ENCODE peak calls at places on chromosomes 7 and 10, in eight cellular contexts. One of them, this sample, is unnamed.

GRCh38 chr10:99534939-99535763 is 2.4 kb downstream of the NKX2-3 start:
- DNase-seq in dorsolateral prefrontal cortex: no peak
- DNase-seq in activated CD8-positive, alpha-beta memory T cell treated with anti-CD3 and anti-CD28 coated beads for 48 hours: no peak
- DNase-seq in Caco-2: peak; percentile 63
- DNase-seq in posterior cingulate gyrus: no peak
- DNase-seq in RCC 7860: no peak
- DNase-seq in occipital lobe: no peak
- DNase-seq in activated T-helper 1 cell treated with anti-CD3 and anti-CD28 coated beads, Interleukin-2, amount 50 U/mL, for 16 hours: no peak
- DNase-seq in this sample: no peak

GRCh38 chr10:42954776-42955492 is 121.9 kb upstream of the RET start:
- DNase-seq in activated T-helper 1 cell treated with anti-CD3 and anti-CD28 coated beads, Interleukin-2, amount 50 U/mL, for 16 hours: no peak
- DNase-seq in Caco-2: no peak
- DNase-seq in RCC 7860: no peak
- DNase-seq in occipital lobe: no peak
- DNase-seq in activated CD8-positive, alpha-beta memory T cell treated with anti-CD3 and anti-CD28 coated beads for 48 hours: no peak
- DNase-seq in dorsolateral prefrontal cortex: peak; percentile 26
- DNase-seq in posterior cingulate gyrus: no peak
- DNase-seq in this sample: no peak

GRCh38 chr7:118755067-118755625 is 530.6 kb downstream of the ANKRD7 start:
- DNase-seq in activated T-helper 1 cell treated with anti-CD3 and anti-CD28 coated beads, Interleukin-2, amount 50 U/mL, for 16 hours: no peak
- DNase-seq in posterior cingulate gyrus: no peak
- DNase-seq in activated CD8-positive, alpha-beta memory T cell treated with anti-CD3 and anti-CD28 coated beads for 48 hours: no peak
- DNase-seq in dorsolateral prefrontal cortex: no peak
- DNase-seq in RCC 7860: no peak
- DNase-seq in occipital lobe: no peak
- DNase-seq in Caco-2: no peak
- DNase-seq in this sample: no peak

GRCh38 chr10:86300399-86300925 is 66.1 kb downstream of the GRID1 start:
- DNase-seq in RCC 7860: no peak
- DNase-seq in occipital lobe: no peak
- DNase-seq in dorsolateral prefrontal cortex: no peak
- DNase-seq in posterior cingulate gyrus: no peak
- DNase-seq in activated T-helper 1 cell treated with anti-CD3 and anti-CD28 coated beads, Interleukin-2, amount 50 U/mL, for 16 hours: no peak
- DNase-seq in activated CD8-positive, alpha-beta memory T cell treated with anti-CD3 and anti-CD28 coated beads for 48 hours: no peak
- DNase-seq in Caco-2: no peak
- DNase-seq in this sample: no peak

GRCh38 chr7:151754142-151754590 is 122.7 kb downstream of the PRKAG2 start:
- DNase-seq in posterior cingulate gyrus: no peak
- DNase-seq in occipital lobe: peak; percentile 61
- DNase-seq in Caco-2: peak; percentile 91
- DNase-seq in activated T-helper 1 cell treated with anti-CD3 and anti-CD28 coated beads, Interleukin-2, amount 50 U/mL, for 16 hours: no peak
- DNase-seq in dorsolateral prefrontal cortex: peak; percentile 64
- DNase-seq in activated CD8-positive, alpha-beta memory T cell treated with anti-CD3 and anti-CD28 coated beads for 48 hours: no peak
- DNase-seq in RCC 7860: peak; percentile 100
- DNase-seq in this sample: no peak

GRCh38 chr7:98348726-98349474 is 52.0 kb downstream of the BAIAP2L1 start:
- DNase-seq in posterior cingulate gyrus: no peak
- DNase-seq in Caco-2: no peak
- DNase-seq in occipital lobe: no peak
- DNase-seq in RCC 7860: no peak
- DNase-seq in dorsolateral prefrontal cortex: no peak
- DNase-seq in activated T-helper 1 cell treated with anti-CD3 and anti-CD28 coated beads, Interleukin-2, amount 50 U/mL, for 16 hours: no peak
- DNase-seq in activated CD8-positive, alpha-beta memory T cell treated with anti-CD3 and anti-CD28 coated beads for 48 hours: no peak
- DNase-seq in this sample: no peak

GRCh38 chr7:157839226-157839625 is 502.4 kb downstream of the DNAJB6 start:
- DNase-seq in occipital lobe: no peak
- DNase-seq in Caco-2: no peak
- DNase-seq in posterior cingulate gyrus: no peak
- DNase-seq in activated T-helper 1 cell treated with anti-CD3 and anti-CD28 coated beads, Interleukin-2, amount 50 U/mL, for 16 hours: no peak
- DNase-seq in dorsolateral prefrontal cortex: no peak
- DNase-seq in activated CD8-positive, alpha-beta memory T cell treated with anti-CD3 and anti-CD28 coated beads for 48 hours: no peak
- DNase-seq in RCC 7860: no peak
- DNase-seq in this sample: no peak

GRCh38 chr7:152909280-152909679 is 149.7 kb downstream of the ACTR3B start:
- DNase-seq in activated CD8-positive, alpha-beta memory T cell treated with anti-CD3 and anti-CD28 coated beads for 48 hours: no peak
- DNase-seq in dorsolateral prefrontal cortex: no peak
- DNase-seq in occipital lobe: no peak
- DNase-seq in activated T-helper 1 cell treated with anti-CD3 and anti-CD28 coated beads, Interleukin-2, amount 50 U/mL, for 16 hours: no peak
- DNase-seq in RCC 7860: no peak
- DNase-seq in Caco-2: no peak
- DNase-seq in posterior cingulate gyrus: no peak
- DNase-seq in this sample: no peak

GRCh38 chr10:43695730-43696129 is 47.0 kb upstream of the ZNF32 start:
- DNase-seq in posterior cingulate gyrus: no peak
- DNase-seq in RCC 7860: no peak
- DNase-seq in activated T-helper 1 cell treated with anti-CD3 and anti-CD28 coated beads, Interleukin-2, amount 50 U/mL, for 16 hours: no peak
- DNase-seq in dorsolateral prefrontal cortex: no peak
- DNase-seq in occipital lobe: no peak
- DNase-seq in Caco-2: no peak
- DNase-seq in activated CD8-positive, alpha-beta memory T cell treated with anti-CD3 and anti-CD28 coated beads for 48 hours: no peak
- DNase-seq in this sample: no peak

GRCh38 chr7:100127866-100128601 is 1.3 kb downstream of the MBLAC1 start:
- DNase-seq in activated CD8-positive, alpha-beta memory T cell treated with anti-CD3 and anti-CD28 coated beads for 48 hours: no peak
- DNase-seq in posterior cingulate gyrus: no peak
- DNase-seq in dorsolateral prefrontal cortex: peak; percentile 31
- DNase-seq in RCC 7860: no peak
- DNase-seq in activated T-helper 1 cell treated with anti-CD3 and anti-CD28 coated beads, Interleukin-2, amount 50 U/mL, for 16 hours: no peak
- DNase-seq in Caco-2: peak; percentile 53
- DNase-seq in occipital lobe: peak; percentile 19
- DNase-seq in this sample: no peak

GRCh38 chr10:15718495-15719061 is 1.1 kb downstream of the ITGA8 start:
- DNase-seq in dorsolateral prefrontal cortex: no peak
- DNase-seq in posterior cingulate gyrus: no peak
- DNase-seq in activated CD8-positive, alpha-beta memory T cell treated with anti-CD3 and anti-CD28 coated beads for 48 hours: no peak
- DNase-seq in RCC 7860: no peak
- DNase-seq in occipital lobe: no peak
- DNase-seq in activated T-helper 1 cell treated with anti-CD3 and anti-CD28 coated beads, Interleukin-2, amount 50 U/mL, for 16 hours: no peak
- DNase-seq in Caco-2: no peak
- DNase-seq in this sample: no peak

GRCh38 chr7:135281363-135281949 is 47.8 kb downstream of the STRA8 start:
- DNase-seq in occipital lobe: peak; percentile 63
- DNase-seq in activated CD8-positive, alpha-beta memory T cell treated with anti-CD3 and anti-CD28 coated beads for 48 hours: peak; percentile 55
- DNase-seq in Caco-2: peak; percentile 86
- DNase-seq in RCC 7860: peak; percentile 69
- DNase-seq in posterior cingulate gyrus: peak; percentile 60
- DNase-seq in activated T-helper 1 cell treated with anti-CD3 and anti-CD28 coated beads, Interleukin-2, amount 50 U/mL, for 16 hours: peak; percentile 26
- DNase-seq in dorsolateral prefrontal cortex: peak; percentile 82
- DNase-seq in this sample: peak; percentile 83

GRCh38 chr7:69873512-69873911 is 275.2 kb downstream of the AUTS2 start:
- DNase-seq in posterior cingulate gyrus: no peak
- DNase-seq in occipital lobe: no peak
- DNase-seq in activated T-helper 1 cell treated with anti-CD3 and anti-CD28 coated beads, Interleukin-2, amount 50 U/mL, for 16 hours: no peak
- DNase-seq in activated CD8-positive, alpha-beta memory T cell treated with anti-CD3 and anti-CD28 coated beads for 48 hours: no peak
- DNase-seq in RCC 7860: no peak
- DNase-seq in Caco-2: no peak
- DNase-seq in dorsolateral prefrontal cortex: no peak
- DNase-seq in this sample: no peak

GRCh38 chr7:74483402-74484336 is 30.0 kb downstream of the GTF2IRD1 start:
- DNase-seq in dorsolateral prefrontal cortex: no peak
- DNase-seq in Caco-2: no peak
- DNase-seq in activated T-helper 1 cell treated with anti-CD3 and anti-CD28 coated beads, Interleukin-2, amount 50 U/mL, for 16 hours: no peak
- DNase-seq in occipital lobe: no peak
- DNase-seq in RCC 7860: peak; percentile 97
- DNase-seq in posterior cingulate gyrus: no peak
- DNase-seq in activated CD8-positive, alpha-beta memory T cell treated with anti-CD3 and anti-CD28 coated beads for 48 hours: no peak
- DNase-seq in this sample: no peak

GRCh38 chr10:1398626-1399410 is 338.5 kb downstream of the ADARB2 start:
- DNase-seq in activated T-helper 1 cell treated with anti-CD3 and anti-CD28 coated beads, Interleukin-2, amount 50 U/mL, for 16 hours: no peak
- DNase-seq in posterior cingulate gyrus: no peak
- DNase-seq in Caco-2: no peak
- DNase-seq in RCC 7860: no peak
- DNase-seq in activated CD8-positive, alpha-beta memory T cell treated with anti-CD3 and anti-CD28 coated beads for 48 hours: no peak
- DNase-seq in dorsolateral prefrontal cortex: no peak
- DNase-seq in occipital lobe: no peak
- DNase-seq in this sample: no peak

GRCh38 chr7:85160223-85160622 is 26.6 kb downstream of the SEMA3D start:
- DNase-seq in occipital lobe: no peak
- DNase-seq in RCC 7860: no peak
- DNase-seq in Caco-2: no peak
- DNase-seq in posterior cingulate gyrus: no peak
- DNase-seq in dorsolateral prefrontal cortex: no peak
- DNase-seq in activated CD8-positive, alpha-beta memory T cell treated with anti-CD3 and anti-CD28 coated beads for 48 hours: no peak
- DNase-seq in activated T-helper 1 cell treated with anti-CD3 and anti-CD28 coated beads, Interleukin-2, amount 50 U/mL, for 16 hours: no peak
- DNase-seq in this sample: no peak

GRCh38 chr10:112990271-112990670 is 40.2 kb downstream of the TCF7L2 start:
- DNase-seq in activated CD8-positive, alpha-beta memory T cell treated with anti-CD3 and anti-CD28 coated beads for 48 hours: no peak
- DNase-seq in activated T-helper 1 cell treated with anti-CD3 and anti-CD28 coated beads, Interleukin-2, amount 50 U/mL, for 16 hours: no peak
- DNase-seq in RCC 7860: no peak
- DNase-seq in dorsolateral prefrontal cortex: no peak
- DNase-seq in Caco-2: no peak
- DNase-seq in occipital lobe: no peak
- DNase-seq in posterior cingulate gyrus: no peak
- DNase-seq in this sample: no peak

GRCh38 chr7:2501947-2502646 is 17.5 kb upstream of the LFNG start:
- DNase-seq in activated T-helper 1 cell treated with anti-CD3 and anti-CD28 coated beads, Interleukin-2, amount 50 U/mL, for 16 hours: no peak
- DNase-seq in activated CD8-positive, alpha-beta memory T cell treated with anti-CD3 and anti-CD28 coated beads for 48 hours: no peak
- DNase-seq in dorsolateral prefrontal cortex: no peak
- DNase-seq in occipital lobe: no peak
- DNase-seq in posterior cingulate gyrus: no peak
- DNase-seq in RCC 7860: no peak
- DNase-seq in Caco-2: no peak
- DNase-seq in this sample: no peak

GRCh38 chr10:24444337-24444736 is 235.4 kb downstream of the KIAA1217 start:
- DNase-seq in RCC 7860: peak; percentile 88
- DNase-seq in Caco-2: no peak
- DNase-seq in posterior cingulate gyrus: no peak
- DNase-seq in activated CD8-positive, alpha-beta memory T cell treated with anti-CD3 and anti-CD28 coated beads for 48 hours: no peak
- DNase-seq in activated T-helper 1 cell treated with anti-CD3 and anti-CD28 coated beads, Interleukin-2, amount 50 U/mL, for 16 hours: no peak
- DNase-seq in occipital lobe: no peak
- DNase-seq in dorsolateral prefrontal cortex: no peak
- DNase-seq in this sample: no peak

GRCh38 chr10:88062798-88063472 is 199.5 kb downstream of the PTEN start:
- DNase-seq in RCC 7860: no peak
- DNase-seq in activated T-helper 1 cell treated with anti-CD3 and anti-CD28 coated beads, Interleukin-2, amount 50 U/mL, for 16 hours: no peak
- DNase-seq in occipital lobe: no peak
- DNase-seq in posterior cingulate gyrus: no peak
- DNase-seq in Caco-2: no peak
- DNase-seq in activated CD8-positive, alpha-beta memory T cell treated with anti-CD3 and anti-CD28 coated beads for 48 hours: no peak
- DNase-seq in dorsolateral prefrontal cortex: no peak
- DNase-seq in this sample: no peak

GRCh38 chr10:124736491-124737136 is 7.6 kb downstream of the FAM53B start:
- DNase-seq in posterior cingulate gyrus: peak; percentile 71
- DNase-seq in occipital lobe: peak; percentile 81
- DNase-seq in RCC 7860: peak; percentile 59
- DNase-seq in Caco-2: no peak
- DNase-seq in activated T-helper 1 cell treated with anti-CD3 and anti-CD28 coated beads, Interleukin-2, amount 50 U/mL, for 16 hours: no peak
- DNase-seq in activated CD8-positive, alpha-beta memory T cell treated with anti-CD3 and anti-CD28 coated beads for 48 hours: no peak
- DNase-seq in dorsolateral prefrontal cortex: peak; percentile 87
- DNase-seq in this sample: no peak

GRCh38 chr7:104943502-104944343 is 70.3 kb upstream of the KMT2E start:
- DNase-seq in occipital lobe: no peak
- DNase-seq in dorsolateral prefrontal cortex: no peak
- DNase-seq in posterior cingulate gyrus: no peak
- DNase-seq in activated CD8-positive, alpha-beta memory T cell treated with anti-CD3 and anti-CD28 coated beads for 48 hours: peak; percentile 66
- DNase-seq in RCC 7860: peak; percentile 87
- DNase-seq in activated T-helper 1 cell treated with anti-CD3 and anti-CD28 coated beads, Interleukin-2, amount 50 U/mL, for 16 hours: peak; percentile 30
- DNase-seq in Caco-2: peak; percentile 13
- DNase-seq in this sample: no peak

GRCh38 chr7:11450246-11450645 is 381.8 kb downstream of the THSD7A start:
- DNase-seq in activated CD8-positive, alpha-beta memory T cell treated with anti-CD3 and anti-CD28 coated beads for 48 hours: no peak
- DNase-seq in activated T-helper 1 cell treated with anti-CD3 and anti-CD28 coated beads, Interleukin-2, amount 50 U/mL, for 16 hours: no peak
- DNase-seq in posterior cingulate gyrus: no peak
- DNase-seq in RCC 7860: no peak
- DNase-seq in occipital lobe: no peak
- DNase-seq in Caco-2: no peak
- DNase-seq in dorsolateral prefrontal cortex: no peak
- DNase-seq in this sample: no peak

GRCh38 chr7:139916717-139917395 is 87.8 kb downstream of the TBXAS1 start:
- DNase-seq in activated CD8-positive, alpha-beta memory T cell treated with anti-CD3 and anti-CD28 coated beads for 48 hours: no peak
- DNase-seq in activated T-helper 1 cell treated with anti-CD3 and anti-CD28 coated beads, Interleukin-2, amount 50 U/mL, for 16 hours: no peak
- DNase-seq in posterior cingulate gyrus: no peak
- DNase-seq in Caco-2: no peak
- DNase-seq in dorsolateral prefrontal cortex: no peak
- DNase-seq in RCC 7860: peak; percentile 19
- DNase-seq in occipital lobe: no peak
- DNase-seq in this sample: no peak

GRCh38 chr7:80859272-80859970 is 59.4 kb downstream of the SEMA3C start:
- DNase-seq in occipital lobe: no peak
- DNase-seq in Caco-2: no peak
- DNase-seq in RCC 7860: no peak
- DNase-seq in activated CD8-positive, alpha-beta memory T cell treated with anti-CD3 and anti-CD28 coated beads for 48 hours: no peak
- DNase-seq in posterior cingulate gyrus: no peak
- DNase-seq in dorsolateral prefrontal cortex: no peak
- DNase-seq in activated T-helper 1 cell treated with anti-CD3 and anti-CD28 coated beads, Interleukin-2, amount 50 U/mL, for 16 hours: no peak
- DNase-seq in this sample: no peak

GRCh38 chr10:93193886-93194285 is 120.2 kb downstream of the CYP26A1 start:
- DNase-seq in activated CD8-positive, alpha-beta memory T cell treated with anti-CD3 and anti-CD28 coated beads for 48 hours: no peak
- DNase-seq in activated T-helper 1 cell treated with anti-CD3 and anti-CD28 coated beads, Interleukin-2, amount 50 U/mL, for 16 hours: no peak
- DNase-seq in occipital lobe: no peak
- DNase-seq in RCC 7860: no peak
- DNase-seq in Caco-2: no peak
- DNase-seq in dorsolateral prefrontal cortex: no peak
- DNase-seq in posterior cingulate gyrus: no peak
- DNase-seq in this sample: no peak

GRCh38 chr7:41104621-41105020 is 598.3 kb downstream of the INHBA start:
- DNase-seq in activated CD8-positive, alpha-beta memory T cell treated with anti-CD3 and anti-CD28 coated beads for 48 hours: no peak
- DNase-seq in Caco-2: no peak
- DNase-seq in dorsolateral prefrontal cortex: no peak
- DNase-seq in activated T-helper 1 cell treated with anti-CD3 and anti-CD28 coated beads, Interleukin-2, amount 50 U/mL, for 16 hours: no peak
- DNase-seq in posterior cingulate gyrus: no peak
- DNase-seq in RCC 7860: no peak
- DNase-seq in occipital lobe: no peak
- DNase-seq in this sample: no peak

GRCh38 chr7:86733783-86734182 is 90.1 kb downstream of the GRM3 start:
- DNase-seq in activated T-helper 1 cell treated with anti-CD3 and anti-CD28 coated beads, Interleukin-2, amount 50 U/mL, for 16 hours: no peak
- DNase-seq in posterior cingulate gyrus: no peak
- DNase-seq in activated CD8-positive, alpha-beta memory T cell treated with anti-CD3 and anti-CD28 coated beads for 48 hours: no peak
- DNase-seq in dorsolateral prefrontal cortex: no peak
- DNase-seq in occipital lobe: no peak
- DNase-seq in Caco-2: no peak
- DNase-seq in RCC 7860: no peak
- DNase-seq in this sample: no peak

GRCh38 chr10:104314591-104315485 is 23.4 kb downstream of the ITPRIP start:
- DNase-seq in activated T-helper 1 cell treated with anti-CD3 and anti-CD28 coated beads, Interleukin-2, amount 50 U/mL, for 16 hours: no peak
- DNase-seq in Caco-2: no peak
- DNase-seq in dorsolateral prefrontal cortex: no peak
- DNase-seq in activated CD8-positive, alpha-beta memory T cell treated with anti-CD3 and anti-CD28 coated beads for 48 hours: no peak
- DNase-seq in posterior cingulate gyrus: no peak
- DNase-seq in RCC 7860: no peak
- DNase-seq in occipital lobe: no peak
- DNase-seq in this sample: no peak

GRCh38 chr7:39622609-39623311 is 612 bp upstream of the RALA start:
- DNase-seq in activated T-helper 1 cell treated with anti-CD3 and anti-CD28 coated beads, Interleukin-2, amount 50 U/mL, for 16 hours: peak; percentile 7
- DNase-seq in dorsolateral prefrontal cortex: no peak
- DNase-seq in Caco-2: no peak
- DNase-seq in RCC 7860: no peak
- DNase-seq in posterior cingulate gyrus: no peak
- DNase-seq in activated CD8-positive, alpha-beta memory T cell treated with anti-CD3 and anti-CD28 coated beads for 48 hours: no peak
- DNase-seq in occipital lobe: no peak
- DNase-seq in this sample: peak; percentile 46

GRCh38 chr7:40836218-40836617 is 701.4 kb downstream of the SUGCT start:
- DNase-seq in activated T-helper 1 cell treated with anti-CD3 and anti-CD28 coated beads, Interleukin-2, amount 50 U/mL, for 16 hours: no peak
- DNase-seq in posterior cingulate gyrus: no peak
- DNase-seq in occipital lobe: no peak
- DNase-seq in Caco-2: no peak
- DNase-seq in activated CD8-positive, alpha-beta memory T cell treated with anti-CD3 and anti-CD28 coated beads for 48 hours: no peak
- DNase-seq in dorsolateral prefrontal cortex: no peak
- DNase-seq in RCC 7860: peak; percentile 41
- DNase-seq in this sample: no peak

GRCh38 chr10:3099291-3100092 is 32.1 kb downstream of the PFKP start:
- DNase-seq in dorsolateral prefrontal cortex: no peak
- DNase-seq in occipital lobe: no peak
- DNase-seq in Caco-2: no peak
- DNase-seq in RCC 7860: no peak
- DNase-seq in posterior cingulate gyrus: no peak
- DNase-seq in activated T-helper 1 cell treated with anti-CD3 and anti-CD28 coated beads, Interleukin-2, amount 50 U/mL, for 16 hours: no peak
- DNase-seq in activated CD8-positive, alpha-beta memory T cell treated with anti-CD3 and anti-CD28 coated beads for 48 hours: no peak
- DNase-seq in this sample: no peak

GRCh38 chr7:78019457-78020130 is 221.0 kb downstream of the PHTF2 start:
- DNase-seq in dorsolateral prefrontal cortex: peak; percentile 81
- DNase-seq in posterior cingulate gyrus: peak; percentile 72
- DNase-seq in activated T-helper 1 cell treated with anti-CD3 and anti-CD28 coated beads, Interleukin-2, amount 50 U/mL, for 16 hours: peak; percentile 33
- DNase-seq in activated CD8-positive, alpha-beta memory T cell treated with anti-CD3 and anti-CD28 coated beads for 48 hours: peak; percentile 29
- DNase-seq in occipital lobe: peak; percentile 80
- DNase-seq in Caco-2: peak; percentile 90
- DNase-seq in RCC 7860: no peak
- DNase-seq in this sample: peak; percentile 71

GRCh38 chr7:77442631-77443420 is 26.7 kb upstream of the GSAP start:
- DNase-seq in Caco-2: no peak
- DNase-seq in occipital lobe: no peak
- DNase-seq in dorsolateral prefrontal cortex: no peak
- DNase-seq in activated CD8-positive, alpha-beta memory T cell treated with anti-CD3 and anti-CD28 coated beads for 48 hours: no peak
- DNase-seq in RCC 7860: peak; percentile 50
- DNase-seq in activated T-helper 1 cell treated with anti-CD3 and anti-CD28 coated beads, Interleukin-2, amount 50 U/mL, for 16 hours: no peak
- DNase-seq in posterior cingulate gyrus: no peak
- DNase-seq in this sample: no peak